ENCODE peak calls at places on chromosomes 1 and 21, in eight cellular contexts. K is osteoblast, C is A549, L is right lobe of liver, P is heart right ventricle, D is Peyer's patch, W is Panc1, H is left lung. J is an unnamed sample. For H3K9me3, the result is how much of the 10 kb centered on the place peaks cover.

GRCh38 chr1:73898540-73898939 is 299.4 kb downstream of the LRRIQ3 start:
- DNase-seq in K (no peak), C (no peak), L (no peak), P (no peak), D (no peak), W (no peak), H (no peak), J (no peak)

GRCh38 chr1:166485620-166486019 is 318.8 kb upstream of the FAM78B start:
- DNase-seq in K (no peak), C (no peak), L (no peak), P (no peak), D (no peak), W (no peak), H (no peak), J (no peak)

GRCh38 chr21:18249542-18250152 is 5.0 kb downstream of the CHODL start:
- DNase-seq in K (no peak), C (no peak), L (no peak), P (no peak), D (no peak), W (no peak), H (no peak), J (no peak)

GRCh38 chr1:86618358-86618757 is 71.5 kb downstream of the CLCA4 start:
- DNase-seq in K (no peak), C (no peak), L (no peak), P (no peak), D (no peak), W (no peak), H (no peak), J (no peak)

GRCh38 chr1:22218618-22219250 is 75.8 kb upstream of the WNT4 start:
- DNase-seq in K (peak), C (no peak), L (no peak), P (no peak), D (no peak), W (no peak), H (no peak), J (no peak)

GRCh38 chr1:113133038-113133437 is 60.0 kb downstream of the LRIG2 start:
- DNase-seq in K (no peak), C (no peak), L (no peak), P (no peak), D (no peak), W (no peak), H (no peak), J (no peak)

GRCh38 chr1:68384321-68384813 is 65.4 kb downstream of the RPE65 start:
- DNase-seq in K (peak), C (peak), L (no peak), P (no peak), D (no peak), W (peak), H (no peak), J (no peak)

GRCh38 chr1:52906135-52906603 is 15.4 kb downstream of the ECHDC2 start:
- DNase-seq in K (no peak), C (no peak), L (peak), P (no peak), D (no peak), W (no peak), H (no peak), J (no peak)

GRCh38 chr1:2417833-2418225 is 5.5 kb upstream of the PEX10 start:
- DNase-seq in K (no peak), C (no peak), L (no peak), P (no peak), D (no peak), W (no peak), H (no peak), J (no peak)

GRCh38 chr1:63041660-63042059 is 257.7 kb downstream of the ATG4C start:
- DNase-seq in K (no peak), C (no peak), L (no peak), P (no peak), D (no peak), W (no peak), H (no peak), J (no peak)

GRCh38 chr1:156551866-156552265 is 20.5 kb downstream of the IQGAP3 start:
- DNase-seq in K (no peak), C (peak), L (peak), P (no peak), D (no peak), W (peak), H (no peak), J (no peak)

GRCh38 chr1:43622901-43623780 is 26.8 kb upstream of the KDM4A start:
- DNase-seq in K (no peak), C (no peak), L (no peak), P (no peak), D (no peak), W (no peak), H (peak), J (no peak)

GRCh38 chr1:204150702-204151561 is 912 bp downstream of the ETNK2 start:
- DNase-seq in K (peak), C (no peak), L (peak), P (no peak), D (no peak), W (no peak), H (no peak), J (no peak)

GRCh38 chr1:153248480-153248879 is 11.0 kb upstream of the LORICRIN start:
- DNase-seq in K (no peak), C (no peak), L (no peak), P (no peak), D (no peak), W (no peak), H (no peak), J (no peak)

GRCh38 chr1:46408356-46409062 is 14.4 kb downstream of the FAAH start:
- DNase-seq in K (peak), C (no peak), L (no peak), P (no peak), D (no peak), W (no peak), H (no peak), J (no peak)

GRCh38 chr1:168518201-168518689 is 25.6 kb downstream of the XCL2 start:
- DNase-seq in K (no peak), C (no peak), L (no peak), P (no peak), D (no peak), W (no peak), H (no peak), J (no peak)

GRCh38 chr1:167223144-167224103 is 2.7 kb downstream of the POU2F1 start:
- DNase-seq in K (no peak), C (peak), L (no peak), P (no peak), D (no peak), W (no peak), H (no peak), J (no peak)

GRCh38 chr1:46423574-46424240 is 29.6 kb downstream of the FAAH start:
- DNase-seq in K (peak), C (no peak), L (no peak), P (no peak), D (no peak), W (no peak), H (no peak), J (no peak)

GRCh38 chr1:168465942-168466702 is 77.7 kb downstream of the XCL2 start:
- DNase-seq in K (peak), C (no peak), L (no peak), P (no peak), D (peak), W (no peak), H (no peak), J (no peak)

GRCh38 chr21:34282223-34282622 is 81.6 kb upstream of the KCNE2 start:
- DNase-seq in K (peak), C (no peak), L (no peak), P (no peak), D (no peak), W (no peak), H (no peak), J (no peak)

DNA sequence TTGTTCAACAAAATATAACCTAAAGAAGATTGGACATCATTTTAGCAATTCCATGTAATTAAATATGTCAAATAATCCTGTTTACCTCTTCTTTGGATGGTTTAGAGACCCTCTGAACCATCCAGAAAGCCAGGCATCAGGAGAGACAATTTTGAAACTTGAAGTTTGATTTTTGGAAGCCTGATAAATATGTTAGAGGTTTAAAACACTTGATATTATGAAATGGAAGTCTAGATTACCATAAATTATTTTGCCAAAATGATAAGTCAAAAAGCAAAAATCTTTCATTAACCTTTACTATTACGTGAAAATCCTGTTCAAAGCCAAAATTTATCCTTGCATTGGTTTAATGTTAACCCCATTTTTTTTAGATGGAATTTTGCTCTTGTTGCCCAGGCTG is 43.5 kb downstream of the CCDC30 start:
- DNase-seq in K (no peak), C (no peak), L (no peak), P (no peak), D (no peak), W (no peak), H (no peak), J (no peak)
- H3K9me3 ChIP-seq in K (under half), C (under half), L (under half), P (half or more), D (under half), W (under half), H (under half), J (under half)

GRCh38 chr1:247164694-247165093 is 7.1 kb downstream of the ZNF124 start:
- DNase-seq in K (no peak), C (no peak), L (no peak), P (no peak), D (no peak), W (no peak), H (no peak), J (no peak)
- H3K9me3 ChIP-seq in K (under half), C (half or more), L (under half), P (half or more), D (under half), W (half or more), H (under half), J (under half)

GRCh38 chr1:81327743-81328142 is 473.0 kb upstream of the ADGRL2 start:
- DNase-seq in K (no peak), C (no peak), L (no peak), P (no peak), D (no peak), W (no peak), H (no peak), J (no peak)
- H3K9me3 ChIP-seq in K (under half), C (under half), L (under half), P (under half), D (under half), W (under half), H (under half), J (under half)

GRCh38 chr1:36400825-36401601 is 3.3 kb upstream of the LSM10 start:
- DNase-seq in K (peak), C (peak), L (peak), P (peak), D (peak), W (no peak), H (peak), J (no peak)
- H3K9me3 ChIP-seq in K (under half), C (under half), L (under half), P (under half), D (under half), W (under half), H (under half), J (under half)

GRCh38 chr1:82486969-82487368 is 686.2 kb downstream of the ADGRL2 start:
- DNase-seq in K (no peak), C (no peak), L (no peak), P (no peak), D (no peak), W (no peak), H (no peak), J (no peak)
- H3K9me3 ChIP-seq in K (under half), C (under half), L (under half), P (under half), D (under half), W (under half), H (under half), J (under half)

DNA sequence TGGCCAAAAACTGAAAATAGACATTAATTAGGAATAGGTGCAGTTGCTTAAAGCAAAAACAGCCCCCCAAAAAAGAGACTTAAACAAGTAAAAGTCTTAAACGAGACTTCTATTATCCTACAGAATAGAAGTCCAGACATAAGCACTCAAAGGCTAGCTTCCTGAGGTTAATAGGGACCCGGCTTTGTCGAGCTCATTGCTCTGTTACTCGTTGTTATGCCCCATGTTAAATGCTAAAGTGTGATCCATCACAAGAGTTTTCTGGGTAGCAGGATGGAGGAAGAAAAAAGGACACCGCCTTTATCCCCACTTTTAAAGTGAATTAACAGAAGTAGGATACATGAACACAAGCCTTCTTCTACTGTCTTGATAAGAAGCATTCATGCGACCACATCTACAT is 10.6 kb downstream of the CD1D start:
- DNase-seq in K (no peak), C (no peak), L (no peak), P (no peak), D (no peak), W (no peak), H (no peak), J (no peak)
- H3K9me3 ChIP-seq in K (under half), C (under half), L (under half), P (under half), D (under half), W (under half), H (under half), J (under half)

GRCh38 chr1:184471686-184472085 is 84.9 kb downstream of the C1orf21 start:
- DNase-seq in K (no peak), C (no peak), L (no peak), P (no peak), D (no peak), W (no peak), H (no peak), J (no peak)
- H3K9me3 ChIP-seq in K (under half), C (under half), L (under half), P (under half), D (under half), W (under half), H (under half), J (under half)